ENCODE peak calls at places on chromosomes 13 and 19, in six cellular contexts. M is cardiac muscle cell, S is MCF 10A, B is endothelial cell, V is foreskin fibroblast, T is left ventricle myocardium inferior. L is an unnamed sample.

GRCh38 chr19:45863840-45864628 is at the start of gene FOXA3:
- DNase-seq in M (peak), S (no peak), B (peak), V (peak), T (no peak), L (peak)

GRCh38 chr19:1298235-1298634 is 12.6 kb downstream of the EFNA2 start:
- DNase-seq in M (no peak), S (no peak), B (no peak), V (no peak), T (no peak), L (no peak)

GRCh38 chr19:55251296-55252081 is 7.3 kb downstream of the PPP6R1 start:
- DNase-seq in M (peak), S (peak), B (no peak), V (no peak), T (no peak), L (no peak)

GRCh38 chr19:15902254-15902653 is 4.4 kb upstream of the CYP4F2 start:
- DNase-seq in M (no peak), S (no peak), B (no peak), V (no peak), T (no peak), L (no peak)

GRCh38 chr13:28650284-28650683 is 8.6 kb upstream of the POMP start:
- DNase-seq in M (no peak), S (no peak), B (no peak), V (no peak), T (no peak), L (no peak)

GRCh38 chr13:85255978-85256377 is 543.2 kb downstream of the SLITRK6 start:
- DNase-seq in M (peak), S (no peak), B (no peak), V (no peak), T (no peak), L (no peak)

GRCh38 chr13:94198666-94199065 is 280.8 kb downstream of the DCT start:
- DNase-seq in M (peak), S (no peak), B (no peak), V (no peak), T (no peak), L (no peak)

GRCh38 chr19:49987159-49987698 is 26.3 kb upstream of the SIGLEC11 start:
- DNase-seq in M (peak), S (peak), B (peak), V (peak), T (peak), L (peak)

GRCh38 chr19:13639342-13639929 is 124.9 kb upstream of the MRI1 start:
- DNase-seq in M (no peak), S (no peak), B (no peak), V (no peak), T (no peak), L (no peak)

GRCh38 chr13:101942038-101942437 is 459.8 kb downstream of the FGF14 start:
- DNase-seq in M (peak), S (peak), B (peak), V (no peak), T (no peak), L (no peak)
- TF ChIP-seq CTCF in M (peak), S (peak), B (peak), V (peak), T (peak), L (peak)

DNA sequence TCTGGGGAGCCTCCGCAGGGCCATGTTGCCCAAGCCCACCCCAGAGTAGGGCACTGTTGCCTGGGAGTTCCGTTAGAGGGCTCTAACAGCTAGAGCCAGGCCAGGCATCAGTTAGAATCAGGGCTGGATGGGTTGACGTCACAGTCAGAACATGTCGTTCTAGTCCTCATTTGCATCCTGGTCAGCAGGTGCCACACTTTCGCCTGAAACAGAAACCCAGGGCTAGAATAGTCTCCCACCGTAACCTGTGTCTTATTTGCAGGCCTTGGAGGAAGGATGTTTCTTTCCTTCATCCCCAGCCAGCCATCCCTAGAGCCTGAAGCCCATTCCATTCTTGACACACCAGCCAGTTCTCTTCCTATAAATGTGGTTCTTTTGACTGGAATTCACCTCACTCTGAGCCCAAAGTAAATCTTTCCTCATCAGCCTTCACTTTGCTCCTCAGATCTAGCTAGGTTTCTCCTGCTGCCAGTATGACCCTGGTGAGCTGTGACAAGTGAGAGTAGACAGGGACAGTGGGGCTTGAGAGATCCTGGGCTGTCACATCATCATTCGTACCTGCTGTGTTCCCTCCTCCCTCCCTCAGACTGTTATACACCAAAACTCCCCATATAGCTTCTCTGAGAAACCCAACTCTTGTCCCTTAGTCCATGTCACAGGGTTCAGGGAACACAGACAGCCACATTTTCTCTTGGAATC is 12.2 kb upstream of the CCDC97 start:
- DNase-seq in M (no peak), S (no peak), B (no peak), V (no peak), T (no peak), L (no peak)
- TF ChIP-seq CTCF in M (no peak), S (no peak), B (no peak), V (no peak), T (no peak), L (no peak)

DNA sequence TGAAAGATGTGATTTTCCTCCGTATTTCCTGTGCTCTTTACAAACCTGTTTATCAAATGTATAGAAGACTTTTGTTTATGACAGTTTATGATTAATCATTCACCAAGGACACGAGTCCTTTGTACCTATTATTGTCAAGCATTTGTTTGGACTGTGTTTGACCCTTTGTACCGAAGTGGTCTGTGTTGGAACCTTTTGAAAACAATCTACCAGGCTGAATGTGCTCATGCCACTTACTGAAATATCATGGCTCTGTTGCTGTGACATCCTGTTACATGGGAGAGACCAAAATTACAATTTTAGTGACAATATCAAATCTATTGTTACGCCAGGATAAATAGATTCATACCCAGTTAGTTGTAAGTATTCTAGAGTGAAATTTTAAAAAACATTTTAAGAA is 193.6 kb downstream of the IRS2 start:
- DNase-seq in M (no peak), S (no peak), B (no peak), V (no peak), T (no peak), L (no peak)
- TF ChIP-seq CTCF in M (no peak), S (no peak), B (no peak), V (no peak), T (no peak), L (no peak)

GRCh38 chr19:3463039-3463958 is 17.0 kb downstream of the SMIM24 start:
- DNase-seq in M (no peak), S (no peak), B (no peak), V (no peak), T (no peak), L (no peak)
- TF ChIP-seq CTCF in M (no peak), S (no peak), B (no peak), V (no peak), T (no peak), L (no peak)